ENCODE peak calls at places on chromosomes 16 and 17, in eight cellular contexts. Y is SJSA1, U is IMR-90, V is kidney, I is A673, F is esophagus squamous epithelium, D is small intestine, N is breast epithelium. W is an unnamed sample. For H3K4me1, the result is how much of the 10 kb centered on the place peaks cover.

GRCh38 chr16:57092786-57093301 is 461 bp downstream of the CPNE2 start:
- DNase-seq in Y (peak), U (no peak), V (peak), I (peak), F (no peak), D (peak), N (no peak), W (no peak)

GRCh38 chr17:35129973-35130351 is 8.5 kb downstream of the FNDC8 start:
- DNase-seq in Y (no peak), U (peak), V (no peak), I (no peak), F (no peak), D (no peak), N (no peak), W (no peak)

GRCh38 chr16:1054660-1055556 is 17.6 kb upstream of the SSTR5 start:
- DNase-seq in Y (peak), U (peak), V (no peak), I (peak), F (no peak), D (peak), N (no peak), W (no peak)

GRCh38 chr17:76791053-76791980 is 53.4 kb downstream of the MFSD11 start:
- DNase-seq in Y (peak), U (peak), V (no peak), I (peak), F (no peak), D (no peak), N (no peak), W (no peak)

GRCh38 chr17:75135946-75136345 is 4.4 kb upstream of the NT5C start:
- DNase-seq in Y (no peak), U (no peak), V (no peak), I (no peak), F (no peak), D (no peak), N (no peak), W (no peak)

GRCh38 chr16:73232555-73233422 is 184.9 kb upstream of the ZFHX3 start:
- DNase-seq in Y (peak), U (peak), V (no peak), I (peak), F (no peak), D (peak), N (no peak), W (no peak)

GRCh38 chr16:28098959-28099945 is 35.7 kb upstream of the GSG1L start:
- DNase-seq in Y (no peak), U (no peak), V (peak), I (no peak), F (no peak), D (no peak), N (no peak), W (peak)

GRCh38 chr16:1746693-1747195 is 24.6 kb downstream of the NME3 start:
- DNase-seq in Y (no peak), U (no peak), V (no peak), I (no peak), F (no peak), D (no peak), N (no peak), W (no peak)

GRCh38 chr16:48978501-48978900 is 303.1 kb downstream of the CBLN1 start:
- DNase-seq in Y (no peak), U (no peak), V (no peak), I (no peak), F (no peak), D (no peak), N (no peak), W (no peak)

GRCh38 chr16:30112197-30113030 is 923 bp downstream of the GDPD3 start:
- DNase-seq in Y (no peak), U (peak), V (peak), I (peak), F (no peak), D (peak), N (no peak), W (peak)

GRCh38 chr17:73553311-73553710 is 90.9 kb downstream of the SDK2 start:
- DNase-seq in Y (no peak), U (no peak), V (no peak), I (no peak), F (no peak), D (no peak), N (no peak), W (no peak)

GRCh38 chr17:2025220-2025621 is at the start of gene RTN4RL1:
- DNase-seq in Y (no peak), U (no peak), V (peak), I (peak), F (no peak), D (peak), N (peak), W (peak)

GRCh38 chr17:40352779-40353394 is 11.7 kb downstream of the GJD3 start:
- DNase-seq in Y (no peak), U (no peak), V (no peak), I (no peak), F (no peak), D (no peak), N (no peak), W (no peak)

GRCh38 chr17:81460856-81461460 is 51.6 kb downstream of the ACTG1 start:
- DNase-seq in Y (no peak), U (no peak), V (no peak), I (no peak), F (no peak), D (no peak), N (no peak), W (no peak)

GRCh38 chr17:17077861-17078732 is 35.8 kb downstream of the MPRIP start:
- DNase-seq in Y (no peak), U (no peak), V (peak), I (no peak), F (no peak), D (peak), N (no peak), W (no peak)

GRCh38 chr16:82598766-82599165 is 28.0 kb upstream of the CDH13 start:
- DNase-seq in Y (no peak), U (no peak), V (no peak), I (peak), F (no peak), D (no peak), N (no peak), W (no peak)

GRCh38 chr16:25264599-25264998 is 7.0 kb upstream of the ZKSCAN2 start:
- DNase-seq in Y (no peak), U (no peak), V (no peak), I (peak), F (no peak), D (no peak), N (no peak), W (no peak)

GRCh38 chr17:45019177-45019711 is 32.2 kb downstream of the DCAKD start:
- DNase-seq in Y (peak), U (peak), V (no peak), I (peak), F (no peak), D (peak), N (no peak), W (no peak)

GRCh38 chr16:8816967-8817662 is 19.5 kb downstream of the PMM2 start:
- DNase-seq in Y (no peak), U (peak), V (no peak), I (no peak), F (no peak), D (no peak), N (no peak), W (no peak)

GRCh38 chr16:3246002-3246401 is 10.4 kb downstream of the MEFV start:
- DNase-seq in Y (no peak), U (no peak), V (no peak), I (no peak), F (no peak), D (no peak), N (no peak), W (no peak)

GRCh38 chr16:67613808-67614207 is 31.1 kb upstream of the CARMIL2 start:
- DNase-seq in Y (no peak), U (no peak), V (no peak), I (peak), F (no peak), D (no peak), N (no peak), W (no peak)

GRCh38 chr16:84738255-84739038 is 38.6 kb downstream of the USP10 start:
- DNase-seq in Y (peak), U (peak), V (peak), I (peak), F (no peak), D (peak), N (peak), W (peak)

GRCh38 chr16:67394271-67395104 is 1.2 kb upstream of the TPPP3 start:
- DNase-seq in Y (no peak), U (no peak), V (peak), I (no peak), F (no peak), D (no peak), N (no peak), W (peak)

GRCh38 chr16:89613954-89614459 is 565 bp downstream of the DPEP1 start:
- DNase-seq in Y (no peak), U (no peak), V (no peak), I (no peak), F (no peak), D (peak), N (no peak), W (no peak)

GRCh38 chr16:30063893-30064745 is 1.4 kb upstream of the ALDOA start:
- DNase-seq in Y (peak), U (peak), V (peak), I (peak), F (no peak), D (peak), N (peak), W (peak)

GRCh38 chr16:85428168-85428898 is 184.8 kb upstream of the GSE1 start:
- DNase-seq in Y (peak), U (no peak), V (peak), I (peak), F (no peak), D (peak), N (no peak), W (peak)

GRCh38 chr16:82756283-82756599 is 129.5 kb downstream of the CDH13 start:
- DNase-seq in Y (no peak), U (peak), V (no peak), I (no peak), F (no peak), D (no peak), N (no peak), W (no peak)

GRCh38 chr17:74045608-74046007 is 157.9 kb upstream of the RPL38 start:
- DNase-seq in Y (no peak), U (no peak), V (no peak), I (no peak), F (no peak), D (no peak), N (no peak), W (no peak)

GRCh38 chr17:63925615-63926014 is 6.5 kb downstream of the CD79B start:
- DNase-seq in Y (no peak), U (no peak), V (peak), I (no peak), F (no peak), D (no peak), N (no peak), W (no peak)

GRCh38 chr17:44192750-44193149 is 6.0 kb downstream of the TMUB2 start:
- DNase-seq in Y (no peak), U (no peak), V (no peak), I (no peak), F (no peak), D (no peak), N (no peak), W (no peak)

GRCh38 chr17:8405499-8406016 is 7.9 kb upstream of the RNF222 start:
- DNase-seq in Y (no peak), U (no peak), V (no peak), I (no peak), F (no peak), D (no peak), N (no peak), W (peak)

GRCh38 chr17:59830007-59830630 is 62.6 kb downstream of the TUBD1 start:
- DNase-seq in Y (peak), U (peak), V (peak), I (peak), F (no peak), D (no peak), N (no peak), W (peak)

GRCh38 chr17:13537871-13538643 is 63.7 kb downstream of the HS3ST3A1 start:
- DNase-seq in Y (no peak), U (peak), V (no peak), I (no peak), F (no peak), D (no peak), N (no peak), W (no peak)

GRCh38 chr17:32015245-32016013 is 8.2 kb downstream of the LRRC37B start:
- DNase-seq in Y (peak), U (peak), V (no peak), I (no peak), F (no peak), D (peak), N (no peak), W (no peak)

GRCh38 chr17:8470447-8471047 is 34.9 kb downstream of the NDEL1 start:
- DNase-seq in Y (no peak), U (no peak), V (peak), I (peak), F (no peak), D (no peak), N (peak), W (no peak)

GRCh38 chr17:33778505-33779398 is 476.3 kb upstream of the CCL2 start:
- DNase-seq in Y (peak), U (peak), V (no peak), I (peak), F (no peak), D (peak), N (peak), W (no peak)

GRCh38 chr17:14389656-14390055 is 88.8 kb downstream of the HS3ST3B1 start:
- DNase-seq in Y (no peak), U (no peak), V (no peak), I (no peak), F (no peak), D (no peak), N (no peak), W (no peak)

GRCh38 chr17:61404702-61405046 is 5.0 kb downstream of the TBX2 start:
- DNase-seq in Y (no peak), U (peak), V (peak), I (no peak), F (no peak), D (no peak), N (no peak), W (no peak)
- H3K27ac ChIP-seq in Y (no peak), U (peak), V (peak), I (no peak), F (peak), D (peak), N (peak), W (peak)

DNA sequence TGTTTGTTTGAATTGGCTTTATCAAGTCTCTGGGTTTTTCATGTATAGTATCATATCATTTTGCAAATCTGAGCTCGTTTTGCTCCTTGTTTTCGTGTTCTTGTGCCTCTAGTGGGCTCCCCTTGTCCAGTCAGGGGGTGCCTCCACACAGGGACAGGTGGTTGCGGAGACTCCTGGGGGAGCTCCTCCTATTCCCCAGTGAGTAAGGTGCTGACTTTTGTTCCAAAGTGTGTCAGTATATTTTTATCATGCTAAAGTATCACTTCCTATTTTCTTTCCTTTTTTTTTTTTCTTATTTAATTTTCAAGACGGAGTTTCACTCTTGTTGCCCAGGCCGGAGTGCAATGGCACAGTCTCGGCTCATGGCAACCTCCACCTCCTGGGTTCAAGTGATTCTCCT is 30.3 kb upstream of the IL17C start:
- DNase-seq in Y (no peak), U (no peak), V (no peak), I (no peak), F (no peak), D (no peak), N (no peak), W (no peak)
- H3K4me1 ChIP-seq in Y (under half), U (under half), V (under half), I (under half), F (under half), D (under half), N (under half), W (under half)

DNA sequence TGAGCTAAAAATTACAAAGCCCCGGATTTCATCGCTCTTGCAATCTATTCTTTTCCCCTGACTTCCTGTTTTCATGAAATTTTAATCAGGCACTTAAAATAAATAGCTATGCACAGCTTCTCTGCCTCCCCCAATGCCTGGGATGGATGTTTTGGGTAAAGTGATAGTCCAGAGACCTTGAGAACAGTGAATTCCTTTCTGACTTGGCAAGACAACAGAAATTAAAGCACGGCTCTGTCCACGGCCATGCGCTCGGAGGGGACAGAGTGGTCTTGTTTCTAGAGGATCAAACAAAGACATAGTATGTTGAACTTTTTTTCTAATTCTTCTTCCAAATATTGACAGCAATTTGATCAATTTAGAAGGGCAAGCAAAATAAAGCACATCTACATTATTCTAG is 75.4 kb downstream of the MAF start:
- DNase-seq in Y (no peak), U (no peak), V (no peak), I (no peak), F (no peak), D (no peak), N (no peak), W (no peak)
- H3K4me3 ChIP-seq in Y (no peak), U (no peak), V (no peak), I (no peak), F (no peak), D (no peak), N (no peak), W (no peak)

GRCh38 chr17:19671433-19671832 is 22.9 kb downstream of the ALDH3A2 start:
- DNase-seq in Y (no peak), U (no peak), V (no peak), I (no peak), F (no peak), D (no peak), N (no peak), W (no peak)

GRCh38 chr17:19670906-19671305 is 22.4 kb downstream of the ALDH3A2 start:
- DNase-seq in Y (no peak), U (no peak), V (no peak), I (no peak), F (no peak), D (no peak), N (no peak), W (no peak)

GRCh38 chr17:19677736-19678379 is 29.3 kb downstream of the ALDH3A2 start:
- DNase-seq in Y (no peak), U (no peak), V (no peak), I (no peak), F (no peak), D (no peak), N (no peak), W (no peak)

GRCh38 chr17:19676901-19677300 is 28.4 kb downstream of the ALDH3A2 start:
- DNase-seq in Y (no peak), U (no peak), V (no peak), I (no peak), F (no peak), D (no peak), N (no peak), W (no peak)

GRCh38 chr17:19672009-19672837 is 23.7 kb downstream of the ALDH3A2 start:
- DNase-seq in Y (no peak), U (peak), V (peak), I (no peak), F (no peak), D (peak), N (no peak), W (no peak)
- H3K27ac ChIP-seq in Y (no peak), U (no peak), V (peak), I (no peak), F (peak), D (peak), N (no peak), W (no peak)

W was measured in tibial artery.